ENCODE peak calls at places on chromosomes 2 and 18, in five cellular contexts. R, M, V, U and A are unnamed samples.

GRCh38 chr18:8752329-8752728 is 47.0 kb downstream of the MTCL1 start:
- DNase-seq in R (no peak), M (no peak), V (no peak), U (no peak), A (no peak)

GRCh38 chr2:217182996-217183395 is 323.1 kb upstream of the TNP1 start:
- DNase-seq in R (no peak), M (no peak), V (no peak), U (no peak), A (no peak)

GRCh38 chr2:85886585-85886984 is 2.2 kb downstream of the ST3GAL5 start:
- DNase-seq in R (no peak), M (no peak), V (no peak), U (no peak), A (no peak)

GRCh38 chr2:235594041-235594440 is 100.2 kb downstream of the AGAP1 start:
- DNase-seq in R (no peak), M (peak; percentile 71), V (peak; percentile 80), U (peak; percentile 41), A (peak; percentile 55)

GRCh38 chr18:25066536-25066935 is 285.4 kb downstream of the ZNF521 start:
- DNase-seq in R (no peak), M (no peak), V (no peak), U (no peak), A (no peak)

GRCh38 chr2:119174216-119174992 is 15.9 kb upstream of the C1QL2 start:
- DNase-seq in R (no peak), M (peak; percentile 41), V (peak; percentile 37), U (peak; percentile 70), A (no peak)

GRCh38 chr2:144194331-144195071 is 325.4 kb downstream of the ZEB2 start:
- DNase-seq in R (no peak), M (no peak), V (no peak), U (no peak), A (no peak)

GRCh38 chr2:204115288-204115687 is 178.7 kb downstream of the ICOS start:
- DNase-seq in R (no peak), M (no peak), V (no peak), U (no peak), A (no peak)

GRCh38 chr2:15449542-15450236 is 111.4 kb downstream of the NBAS start:
- DNase-seq in R (no peak), M (no peak), V (no peak), U (no peak), A (no peak)

GRCh38 chr2:236073867-236074655 is 94.1 kb downstream of the GBX2 start:
- DNase-seq in R (no peak), M (no peak), V (no peak), U (no peak), A (no peak)

GRCh38 chr2:101238930-101239759 is 13.5 kb upstream of the CNOT11 start:
- DNase-seq in R (no peak), M (no peak), V (peak; percentile 99), U (no peak), A (no peak)

GRCh38 chr2:1208522-1208921 is 204.7 kb upstream of the TPO start:
- DNase-seq in R (no peak), M (no peak), V (no peak), U (no peak), A (no peak)

GRCh38 chr2:9094117-9094516 is 90.6 kb upstream of the MBOAT2 start:
- DNase-seq in R (no peak), M (no peak), V (no peak), U (no peak), A (no peak)

GRCh38 chr2:231370749-231371429 is 24.6 kb upstream of the B3GNT7 start:
- DNase-seq in R (no peak), M (no peak), V (no peak), U (no peak), A (peak; percentile 86)

GRCh38 chr2:237497820-237498128 is 10.7 kb downstream of the MLPH start:
- DNase-seq in R (no peak), M (no peak), V (no peak), U (no peak), A (no peak)

GRCh38 chr18:54100466-54100865 is 124.0 kb downstream of the MBD2 start:
- DNase-seq in R (no peak), M (no peak), V (no peak), U (no peak), A (no peak)

GRCh38 chr2:26298638-26299393 is 47.1 kb upstream of the SELENOI start:
- DNase-seq in R (peak; percentile 9), M (no peak), V (peak; percentile 27), U (no peak), A (no peak)

DNA sequence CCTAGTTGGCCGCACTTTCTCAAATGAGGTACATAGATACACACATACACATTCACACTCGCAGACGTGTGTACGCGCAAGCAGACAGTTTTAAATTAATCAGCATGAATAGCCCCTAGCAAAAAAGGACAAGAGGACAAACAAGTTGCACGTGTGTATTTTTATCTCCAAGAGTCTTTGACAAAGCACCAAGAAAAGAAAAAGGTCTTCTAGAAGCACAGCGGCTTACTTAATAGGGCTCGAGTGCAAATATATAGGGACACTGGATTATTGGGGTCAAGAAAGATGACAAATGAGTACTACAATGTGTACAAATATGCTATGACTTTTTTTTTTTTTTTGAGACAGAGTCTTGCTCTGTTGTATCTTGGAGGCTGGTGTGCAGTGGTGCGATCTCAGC is 1.7 kb upstream of the BCL2 start:
- DNase-seq in R (no peak), M (no peak), V (no peak), U (no peak), A (no peak)
- H3K4me3 ChIP-seq in R (peak overlapping the region; percentile 54), M (no peak overlapping the region), V (peak overlapping the region; percentile 67), U (no peak overlapping the region), A (peak overlapping the region; percentile 59)

DNA sequence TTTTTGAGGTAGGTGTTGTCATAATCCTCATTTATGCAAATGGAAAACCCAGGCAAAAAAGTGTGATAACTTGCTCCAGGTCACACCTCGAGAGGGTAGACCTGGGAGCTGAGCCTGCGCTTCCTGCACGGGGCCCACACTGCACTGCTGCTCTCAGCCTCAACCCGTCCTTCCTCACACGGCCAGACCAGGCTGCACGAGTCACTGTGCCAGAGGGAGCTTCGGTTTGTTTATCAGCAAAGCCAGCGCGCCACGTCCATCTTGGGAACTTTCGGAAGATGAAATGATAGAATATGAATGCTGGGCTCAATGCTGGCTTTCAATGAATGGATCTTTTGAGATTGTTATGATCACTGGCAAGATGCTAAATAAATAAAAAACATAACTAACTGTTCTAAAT is 14.4 kb downstream of the COPS9 start:
- DNase-seq in R (no peak), M (no peak), V (no peak), U (no peak), A (no peak)
- TF ChIP-seq ZNF274 in R (no peak), M (no peak), V (no peak), U (no peak), A (no peak)

DNA sequence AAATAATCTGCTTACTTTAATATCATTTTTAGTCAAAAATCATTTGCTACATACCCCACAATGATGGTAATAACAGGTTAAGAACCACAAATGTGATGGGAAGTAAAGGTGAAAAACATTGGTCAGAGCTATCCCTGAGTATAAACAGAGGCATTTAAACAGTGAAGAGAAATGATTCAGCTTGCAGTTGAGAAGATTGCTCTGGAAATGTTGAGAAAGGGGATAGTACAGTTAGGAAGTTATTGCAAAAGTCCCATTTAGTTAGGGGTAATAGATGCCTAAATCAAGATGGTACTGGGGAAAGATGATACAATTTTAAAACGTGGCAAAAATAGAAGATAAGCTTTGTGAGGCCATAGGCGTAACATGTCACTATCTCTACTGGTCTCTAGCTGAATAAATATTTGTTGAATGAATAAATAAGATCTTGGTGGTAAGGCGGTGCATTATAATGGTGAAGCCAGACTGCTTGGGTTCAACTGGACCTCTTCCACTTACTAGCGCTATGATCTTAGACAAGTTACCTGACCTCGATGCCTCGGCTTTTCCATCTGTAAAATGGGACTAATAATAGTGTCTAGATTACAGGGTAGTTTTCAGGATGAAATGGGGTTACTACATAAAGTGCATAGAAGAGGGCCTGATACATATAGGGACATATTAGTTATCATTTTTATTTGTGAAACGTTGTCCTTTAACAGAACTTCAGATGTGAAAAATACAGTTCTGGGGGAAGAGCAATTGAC is 2.0 kb upstream of the BZW1 start:
- DNase-seq in R (no peak), M (no peak), V (no peak), U (no peak), A (no peak)
- H3K36me3 ChIP-seq in R (no peaks in the 10 kb centered on the region), M (peaks cover 15% of the 10 kb centered on the region), V (peaks cover 11% of the 10 kb centered on the region), U (peaks cover 20% of the 10 kb centered on the region), A (peaks cover 21% of the 10 kb centered on the region)

GRCh38 chr2:168194784-168195522 is 52.4 kb downstream of the STK39 start:
- DNase-seq in R (peak; percentile 28), M (no peak), V (no peak), U (no peak), A (no peak)

GRCh38 chr2:168190590-168191336 is 56.6 kb downstream of the STK39 start:
- DNase-seq in R (no peak), M (no peak), V (peak; percentile 99), U (no peak), A (no peak)

GRCh38 chr2:168192143-168192785 is 55.1 kb downstream of the STK39 start:
- DNase-seq in R (no peak), M (no peak), V (peak; percentile 88), U (no peak), A (no peak)

GRCh38 chr2:168189835-168190426 is 57.5 kb downstream of the STK39 start:
- DNase-seq in R (no peak), M (peak; percentile 76), V (no peak), U (no peak), A (no peak)

GRCh38 chr2:168192839-168193616 is 54.4 kb downstream of the STK39 start:
- DNase-seq in R (no peak), M (no peak), V (no peak), U (no peak), A (no peak)
- H3K4me3 ChIP-seq in R (no peak overlapping the region), M (peak overlapping the region; percentile 1), V (no peak overlapping the region), U (no peak overlapping the region), A (no peak overlapping the region)

DNA sequence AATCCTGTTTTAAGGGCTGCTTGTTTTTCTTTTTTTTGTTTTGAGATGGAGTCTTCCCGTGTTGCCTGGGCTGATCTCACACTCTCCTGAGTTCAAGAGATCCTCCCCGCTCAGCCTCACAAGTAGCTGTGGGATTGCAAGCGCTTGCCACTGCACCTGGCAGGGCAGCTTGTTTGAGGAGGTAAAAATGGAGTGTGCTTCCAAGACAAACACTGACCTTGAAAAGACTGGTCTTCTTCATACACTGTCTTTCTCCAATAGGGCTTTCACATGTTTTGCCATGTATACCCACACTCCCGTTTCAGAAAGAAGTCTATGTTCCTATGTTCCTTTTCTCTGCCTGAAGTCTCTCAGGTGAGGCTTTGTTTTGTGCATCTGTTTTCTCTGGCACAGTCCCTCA is 32.6 kb upstream of the LDAH start:
- DNase-seq in R (no peak), M (no peak), V (no peak), U (no peak), A (no peak)
- TF ChIP-seq ZNF274 in R (no peak), M (no peak), V (no peak), U (no peak), A (no peak)

GRCh38 chr2:241492174-241492565 is 16.2 kb downstream of the STK25 start:
- DNase-seq in R (no peak), M (no peak), V (no peak), U (no peak), A (no peak)

GRCh38 chr2:241490825-241491505 is 17.4 kb downstream of the STK25 start:
- DNase-seq in R (no peak), M (no peak), V (no peak), U (no peak), A (no peak)

GRCh38 chr2:241494311-241494908 is 14.0 kb downstream of the STK25 start:
- DNase-seq in R (no peak), M (no peak), V (no peak), U (no peak), A (no peak)

GRCh38 chr2:241491549-241492173 is 16.7 kb downstream of the STK25 start:
- DNase-seq in R (no peak), M (no peak), V (no peak), U (no peak), A (no peak)

GRCh38 chr2:241493092-241493491 is 15.3 kb downstream of the STK25 start:
- DNase-seq in R (no peak), M (no peak), V (no peak), U (no peak), A (no peak)
- H3K36me3 ChIP-seq in R (peaks cover 12% of the 10 kb centered on the region), M (peaks cover 16% of the 10 kb centered on the region), V (peaks cover 50% of the 10 kb centered on the region), U (peaks cover 48% of the 10 kb centered on the region), A (peaks cover 81% of the 10 kb centered on the region)

GRCh38 chr2:190812506-190813294 is 67.9 kb upstream of the GLS start:
- DNase-seq in R (no peak), M (no peak), V (peak; percentile 90), U (no peak), A (no peak)
- H3K4me3 ChIP-seq in R (no peak overlapping the region), M (no peak overlapping the region), V (peak overlapping the region; percentile 55), U (no peak overlapping the region), A (no peak overlapping the region)